ENCODE peak calls at places on chromosomes 6 and 20, in four cellular contexts. U is HL-60, G is psoas muscle, C is upper lobe of right lung. Y is an unnamed sample.

GRCh38 chr6:157317129-157317814 is 6.0 kb downstream of the TMEM242 start:
- DNase-seq in U (peak), G (peak), C (no peak), Y (peak)

GRCh38 chr6:160137130-160137988 is 15.7 kb downstream of the SLC22A1 start:
- DNase-seq in U (no peak), G (no peak), C (peak), Y (no peak)

GRCh38 chr6:113464959-113465358 is 392.2 kb upstream of the MARCKS start:
- DNase-seq in U (peak), G (no peak), C (no peak), Y (peak)

GRCh38 chr20:61874421-61875068 is 191.1 kb downstream of the TAF4 start:
- DNase-seq in U (no peak), G (no peak), C (no peak), Y (peak)

GRCh38 chr20:62704341-62704948 is 4.2 kb upstream of the NTSR1 start:
- DNase-seq in U (peak), G (peak), C (peak), Y (peak)

GRCh38 chr6:167676000-167676665 is 150.6 kb upstream of the AFDN start:
- DNase-seq in U (no peak), G (no peak), C (peak), Y (no peak)

GRCh38 chr20:61400499-61400898 is 148.4 kb downstream of the CDH4 start:
- DNase-seq in U (no peak), G (no peak), C (no peak), Y (no peak)

GRCh38 chr6:46393161-46393939 is 97.9 kb downstream of the RCAN2 start:
- DNase-seq in U (no peak), G (no peak), C (no peak), Y (no peak)

GRCh38 chr6:20769651-20770050 is 235.4 kb downstream of the CDKAL1 start:
- DNase-seq in U (no peak), G (no peak), C (no peak), Y (no peak)

GRCh38 chr20:62409086-62409853 is 2.2 kb upstream of the CABLES2 start:
- DNase-seq in U (no peak), G (no peak), C (no peak), Y (no peak)

GRCh38 chr6:54071941-54072340 is 39.3 kb upstream of the MLIP start:
- DNase-seq in U (no peak), G (no peak), C (no peak), Y (no peak)

GRCh38 chr6:35017461-35018183 is 123.5 kb downstream of the TCP11 start:
- DNase-seq in U (no peak), G (peak), C (peak), Y (no peak)
- H3K27ac ChIP-seq in U (no peak), G (peak), C (peak), Y (no peak)

GRCh38 chr6:686528-686927 is 6.4 kb downstream of the EXOC2 start:
- DNase-seq in U (no peak), G (no peak), C (no peak), Y (no peak)
- TF ChIP-seq CTCF in U (no peak), G (peak), C (no peak), Y (peak)

DNA sequence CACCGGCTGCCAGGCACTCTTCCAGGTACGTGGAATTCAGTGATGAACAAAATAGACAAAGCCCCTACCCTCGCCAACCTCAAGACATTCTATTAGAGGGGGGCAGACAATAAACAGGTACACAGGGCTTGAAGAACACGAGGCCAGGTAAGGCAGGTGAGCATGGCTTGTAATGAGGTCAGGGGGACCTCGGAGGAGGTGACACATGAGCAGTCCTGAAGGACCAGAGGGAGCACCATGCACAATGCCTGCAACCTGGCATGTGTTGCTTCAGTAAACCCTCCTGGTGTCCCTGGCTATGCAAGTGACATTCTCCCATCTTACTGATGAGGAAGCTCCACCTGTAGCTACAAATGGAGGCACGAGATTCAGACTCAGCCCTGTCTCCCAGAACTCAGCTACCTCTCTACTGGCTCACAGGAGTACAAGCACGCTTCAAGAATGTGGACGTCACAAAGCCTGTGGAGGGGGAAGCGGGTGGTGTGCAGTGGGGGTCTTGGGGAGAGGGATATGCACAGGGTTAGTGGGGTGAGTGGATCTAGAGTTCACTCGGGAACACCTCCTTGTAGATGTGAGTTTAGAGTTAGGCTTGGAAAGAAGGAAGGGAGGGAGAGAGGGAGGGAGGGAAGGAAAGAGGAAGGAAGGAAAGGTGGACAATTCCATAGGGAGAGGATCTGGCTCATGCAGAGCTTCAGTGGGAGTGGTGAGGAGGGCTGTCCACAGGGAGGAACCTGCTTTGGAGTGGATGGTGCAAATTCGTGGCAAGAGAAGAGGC is 7.6 kb upstream of the MAPK13 start:
- DNase-seq in U (no peak), G (no peak), C (no peak), Y (no peak)
- H3K27ac ChIP-seq in U (no peak), G (no peak), C (no peak), Y (no peak)

GRCh38 chr6:122610690-122611455 is 668 bp downstream of the PKIB start:
- DNase-seq in U (no peak), G (peak), C (peak), Y (peak)
- TF ChIP-seq CTCF in U (no peak), G (no peak), C (no peak), Y (peak)

DNA sequence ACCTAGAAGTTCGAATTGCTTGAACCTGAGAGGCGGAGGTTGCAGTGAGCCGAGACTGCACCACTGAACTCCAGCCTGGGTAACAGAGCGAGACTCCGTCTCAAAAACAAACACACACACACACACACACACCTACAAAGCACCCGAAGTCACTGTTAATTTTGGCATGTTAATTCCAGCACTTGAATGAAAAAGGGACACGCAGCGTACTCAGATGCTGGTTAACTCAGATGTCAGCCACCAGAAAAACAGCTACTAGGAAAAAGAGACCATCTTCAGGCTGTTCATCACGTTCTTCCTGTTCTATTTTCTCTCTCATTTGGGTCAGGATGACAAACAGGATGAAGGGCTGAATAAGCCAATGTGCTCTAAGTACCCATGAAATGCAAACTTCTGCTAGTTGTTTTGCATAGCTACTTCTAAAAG is 46.9 kb downstream of the BLOC1S5 start:
- DNase-seq in U (no peak), G (no peak), C (no peak), Y (no peak)
- H3K27ac ChIP-seq in U (no peak), G (no peak), C (no peak), Y (no peak)

GRCh38 chr20:40966103-40966502 is 62.5 kb upstream of the TOP1 start:
- DNase-seq in U (no peak), G (no peak), C (no peak), Y (peak)
- TF ChIP-seq CTCF in U (no peak), G (no peak), C (no peak), Y (peak)

DNA sequence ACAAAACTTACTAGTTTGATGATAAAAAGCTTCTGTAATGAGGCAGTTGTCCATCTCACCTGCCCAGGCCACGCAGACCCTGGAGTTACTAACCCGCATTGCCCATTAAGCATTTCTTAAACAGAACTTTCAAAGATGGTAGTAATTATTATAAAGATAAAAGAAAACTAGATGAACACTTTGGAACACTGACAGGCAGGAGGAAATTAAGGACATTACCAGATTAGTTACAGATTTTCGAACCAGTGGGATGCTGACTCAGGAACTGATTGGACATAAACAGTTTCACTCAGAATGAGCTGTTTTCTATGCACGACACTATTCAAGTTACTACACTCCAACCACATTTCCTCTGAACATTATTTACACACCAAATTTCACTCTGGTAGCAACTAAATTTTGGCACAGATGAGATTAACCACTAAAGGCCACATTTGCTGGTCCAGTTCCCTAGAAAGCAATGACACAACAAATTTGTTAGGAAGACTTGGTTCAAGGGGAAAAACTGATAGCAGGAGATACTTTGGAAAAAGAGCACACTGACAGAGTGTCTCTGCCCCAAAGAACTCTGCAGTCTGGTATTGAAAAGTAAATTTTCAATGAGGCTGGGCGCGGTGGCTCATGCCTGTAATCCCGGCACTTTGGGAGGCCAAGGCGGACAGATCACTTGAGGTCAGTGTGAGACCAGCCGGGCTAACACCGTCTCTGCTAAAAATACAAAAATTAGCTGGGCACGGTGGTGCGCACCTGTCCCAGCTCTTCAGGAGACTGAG is 3.0 kb downstream of the ROMO1 start:
- DNase-seq in U (no peak), G (no peak), C (peak), Y (no peak)
- H3K27ac ChIP-seq in U (no peak), G (peak), C (no peak), Y (no peak)

GRCh38 chr20:53413188-53413631 is 180.4 kb downstream of the ZNF217 start:
- DNase-seq in U (no peak), G (peak), C (peak), Y (peak)
- TF ChIP-seq CTCF in U (no peak), G (no peak), C (peak), Y (peak)

GRCh38 chr20:57483287-57484050 is 41.5 kb downstream of the CTCFL start:
- DNase-seq in U (no peak), G (no peak), C (no peak), Y (no peak)
- H3K27ac ChIP-seq in U (no peak), G (no peak), C (no peak), Y (no peak)

GRCh38 chr6:165726290-165726875 is 63.3 kb upstream of the PDE10A start:
- DNase-seq in U (no peak), G (no peak), C (no peak), Y (no peak)

GRCh38 chr6:165728196-165728595 is 65.2 kb upstream of the PDE10A start:
- DNase-seq in U (no peak), G (no peak), C (no peak), Y (no peak)

GRCh38 chr6:165726915-165727314 is 63.9 kb upstream of the PDE10A start:
- DNase-seq in U (no peak), G (no peak), C (no peak), Y (no peak)

GRCh38 chr6:165723326-165723725 is 60.3 kb upstream of the PDE10A start:
- DNase-seq in U (no peak), G (no peak), C (no peak), Y (no peak)

GRCh38 chr6:165725201-165725600 is 62.2 kb upstream of the PDE10A start:
- DNase-seq in U (no peak), G (no peak), C (no peak), Y (no peak)
- TF ChIP-seq CTCF in U (no peak), G (no peak), C (no peak), Y (no peak)